ENCODE peak calls at places on chromosome 15, in nine cellular contexts. T is HCT116, B is GM06990, H is fibroblast of mammary gland, N is heart right ventricle, A is foreskin fibroblast, O is heart left ventricle, E is AG09309, R is brain microvascular endothelial cell. I is an unnamed sample.
A peak's percentile ranks its signal among the peaks of the same experiment; 100 is the strongest.

GRCh38 chr15:62128916-62129315 is 36.2 kb downstream of the C2CD4B start:
- DNase-seq in R (no peak), H (no peak), E (no peak), A (no peak), B (no peak), N (no peak), O (no peak), T (no peak), I (no peak)

GRCh38 chr15:40539030-40539429 is 25.8 kb downstream of the CCDC32 start:
- DNase-seq in N (no peak), R (no peak), E (no peak), A (no peak), O (no peak), H (no peak), B (no peak), T (no peak), I (no peak)

GRCh38 chr15:28117591-28117990 is 18.5 kb upstream of the OCA2 start:
- DNase-seq in T (no peak), A (no peak), E (no peak), O (no peak), B (no peak), R (no peak), N (no peak), H (no peak), I (no peak)

GRCh38 chr15:45458746-45459403 is 63.7 kb downstream of the SLC30A4 start:
- DNase-seq in B (no peak), T (no peak), N (peak; percentile 74), R (no peak), A (no peak), H (peak; percentile 49), O (peak; percentile 57), E (no peak), I (peak; percentile 83)

GRCh38 chr15:33994005-33994615 is 25.8 kb downstream of the CHRM5 start:
- DNase-seq in O (no peak), B (no peak), H (peak; percentile 45), R (peak; percentile 54), E (no peak), N (no peak), A (no peak), T (peak; percentile 22), I (no peak)

GRCh38 chr15:75647370-75648155 is at the start of gene SNX33:
- DNase-seq in B (peak; percentile 60), T (no peak), O (peak; percentile 88), R (peak; percentile 75), N (peak; percentile 87), A (peak; percentile 88), H (peak; percentile 87), E (no peak), I (peak; percentile 86)

GRCh38 chr15:29451201-29451781 is 181.7 kb upstream of the NSMCE3 start:
- DNase-seq in R (no peak), O (no peak), A (no peak), B (no peak), N (no peak), E (no peak), T (peak; percentile 7), H (no peak), I (no peak)

GRCh38 chr15:74390552-74391288 is 23.3 kb upstream of the CYP11A1 start:
- DNase-seq in B (no peak), E (no peak), A (no peak), N (no peak), T (no peak), O (no peak), H (no peak), R (no peak), I (no peak)

GRCh38 chr15:62067448-62068044 is 769 bp downstream of the C2CD4A start:
- DNase-seq in E (no peak), N (no peak), O (peak; percentile 18), T (no peak), A (no peak), R (no peak), H (no peak), B (peak; percentile 39), I (no peak)

GRCh38 chr15:40282144-40282869 is 557 bp downstream of the ANKRD63 start:
- DNase-seq in B (peak; percentile 63), E (no peak), T (no peak), O (no peak), H (no peak), N (no peak), R (no peak), A (no peak), I (no peak)

GRCh38 chr15:66072616-66073361 is 180.8 kb downstream of the MEGF11 start:
- DNase-seq in H (no peak), N (no peak), T (no peak), A (no peak), E (no peak), O (no peak), B (no peak), R (no peak), I (no peak)

GRCh38 chr15:67061811-67062348 is 3.5 kb upstream of the SMAD3 start:
- DNase-seq in N (no peak), H (no peak), T (no peak), R (no peak), E (no peak), A (no peak), B (no peak), O (no peak), I (no peak)

GRCh38 chr15:66615846-66616245 is 50.0 kb upstream of the LCTL start:
- DNase-seq in R (no peak), A (no peak), E (no peak), N (no peak), H (no peak), T (no peak), B (no peak), O (no peak), I (no peak)

GRCh38 chr15:56428821-56429458 is 36.0 kb downstream of the MNS1 start:
- DNase-seq in H (peak; percentile 51), O (no peak), T (peak; percentile 10), R (no peak), B (peak; percentile 15), E (peak; percentile 10), N (no peak), A (peak; percentile 6), I (no peak)

GRCh38 chr15:40130118-40130517 is 21.4 kb upstream of the BMF start:
- DNase-seq in B (no peak), A (no peak), N (no peak), H (no peak), R (no peak), T (no peak), O (no peak), E (no peak), I (no peak)

GRCh38 chr15:64051093-64051402 is 4.8 kb upstream of the DAPK2 start:
- DNase-seq in A (no peak), H (no peak), E (no peak), T (no peak), O (no peak), N (no peak), B (no peak), R (no peak), I (no peak)

GRCh38 chr15:68299436-68299835 is 21.9 kb downstream of the FEM1B start:
- DNase-seq in O (no peak), B (no peak), R (no peak), A (no peak), N (peak; percentile 4), H (peak; percentile 46), T (no peak), E (no peak), I (peak; percentile 55)

GRCh38 chr15:50028323-50028722 is 90.7 kb downstream of the ATP8B4 start:
- DNase-seq in O (no peak), B (no peak), A (no peak), T (no peak), E (no peak), N (no peak), H (no peak), R (no peak), I (no peak)

DNA sequence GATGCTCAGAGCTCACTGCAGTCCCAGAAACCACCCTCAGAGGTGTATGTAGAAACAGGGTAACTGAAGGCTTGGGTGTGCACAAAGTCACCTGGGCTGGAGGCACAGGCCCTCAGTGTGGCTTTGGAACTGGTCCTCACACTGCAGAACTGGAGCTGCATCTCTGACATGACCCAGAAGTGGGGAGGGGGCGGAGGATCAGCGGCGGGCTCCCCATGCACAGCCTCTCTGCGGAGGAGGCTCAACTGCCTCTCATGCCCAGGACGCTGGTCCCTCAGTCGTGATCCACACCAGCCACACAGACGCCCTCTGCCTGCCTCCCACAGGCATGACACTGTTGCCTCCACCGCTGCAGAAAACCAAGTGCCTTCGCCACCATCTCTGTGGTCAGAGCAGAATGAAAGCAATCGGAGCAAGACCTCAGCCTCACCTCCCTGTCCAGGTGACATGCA is 73.7 kb downstream of the TM2D3 start:
- DNase-seq in B (no peak), T (peak; percentile 44), O (no peak), E (no peak), A (no peak), N (no peak), H (peak; percentile 8), R (no peak), I (no peak)
- TF ChIP-seq CTCF in B (peak; percentile 51), T (peak; percentile 36), O (peak; percentile 33), E (peak; percentile 45), A (peak; percentile 19), N (peak; percentile 26), H (peak; percentile 29), R (peak; percentile 72), I (peak; percentile 58)

GRCh38 chr15:84983299-84983698 is 1.6 kb downstream of the PDE8A start:
- DNase-seq in H (no peak), O (no peak), T (no peak), A (no peak), R (no peak), B (no peak), E (no peak), N (no peak), I (no peak)
- H3K4me3 ChIP-seq in H (peak overlapping the region; percentile 62), O (peak overlapping the region; percentile 75), T (peak overlapping the region; percentile 69), A (peak overlapping the region; percentile 72), R (peak overlapping the region; percentile 80), B (peak overlapping the region; percentile 79), E (peak overlapping the region; percentile 59), N (peak overlapping the region; percentile 96), I (peak overlapping the region; percentile 80)

DNA sequence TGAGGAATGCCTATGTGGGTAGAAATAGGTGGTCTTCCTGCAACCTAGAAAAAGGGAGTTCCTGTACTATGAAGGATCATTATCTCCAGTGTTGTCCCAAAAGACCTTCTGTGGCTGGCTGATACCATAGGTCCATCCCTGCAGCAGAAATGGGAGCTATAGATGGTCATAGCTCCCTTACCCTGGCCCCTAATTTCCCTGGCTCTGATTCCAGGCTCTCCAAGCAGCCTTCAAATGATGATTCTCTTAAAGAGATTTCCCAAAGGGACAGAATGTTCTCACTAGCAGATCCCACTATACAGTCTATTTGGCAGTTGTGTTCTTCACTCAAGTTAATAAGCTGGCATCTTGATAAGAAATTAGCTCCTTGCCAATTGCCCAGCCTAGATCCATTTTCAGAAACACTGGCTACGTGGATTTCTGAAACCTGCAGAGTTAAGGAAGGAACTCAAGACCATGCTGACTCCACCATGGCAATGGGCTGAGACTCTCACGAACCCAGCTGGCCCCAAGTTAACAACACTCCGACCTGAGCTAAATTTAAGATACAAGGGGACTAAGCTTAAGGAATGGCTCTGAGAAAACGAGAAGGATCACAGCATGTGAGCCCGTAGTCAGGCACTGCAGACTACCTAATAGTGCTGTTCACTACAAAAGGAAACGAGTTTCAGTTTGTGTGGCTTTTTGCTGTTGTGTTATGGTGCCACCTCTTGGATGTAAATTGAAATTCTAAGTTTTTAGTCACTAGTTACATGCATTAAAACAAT is 11.4 kb downstream of the C15orf40 start:
- DNase-seq in T (no peak), A (peak; percentile 40), H (peak; percentile 75), E (no peak), N (no peak), R (peak; percentile 52), O (no peak), B (no peak), I (no peak)
- TF ChIP-seq CTCF in T (peak; percentile 78), A (peak; percentile 30), H (peak; percentile 66), E (peak; percentile 64), N (no peak), R (peak; percentile 58), O (peak; percentile 22), B (peak; percentile 55), I (peak; percentile 67)

GRCh38 chr15:58489289-58489688 is 57.5 kb downstream of the LIPC start:
- DNase-seq in A (no peak), N (no peak), B (no peak), H (no peak), T (no peak), O (no peak), R (no peak), E (no peak), I (no peak)
- H3K4me3 ChIP-seq in A (no peak overlapping the region), N (no peak overlapping the region), B (no peak overlapping the region), H (no peak overlapping the region), T (no peak overlapping the region), O (no peak overlapping the region), R (no peak overlapping the region), E (no peak overlapping the region), I (no peak overlapping the region)

I was measured in right atrium auricular region.